ENCODE peak calls at places on chromosome X, in seven cellular contexts. R is activated T-helper 1 cell treated with Interleukin-2 at 50 U/mL for 16 hours; E is activated T-cell treated with anti-CD3 and anti-CD28 coated beads, Interleukin-2, amount 50 U/mL, for 72 hours; W is left ventricle myocardium inferior; O is dermis blood vessel endothelial cell; F is B cell; N is Caki2. U is an unnamed sample.

GRCh38 chrX:96883608-96884007 is at the start of gene RPA4:
- DNase-seq in F (no peak), N (no peak), R (no peak), O (no peak), E (no peak), W (no peak), U (no peak)

GRCh38 chrX:118802857-118803256 is 20.8 kb upstream of the ZCCHC12 start:
- DNase-seq in O (peak), F (no peak), R (no peak), N (no peak), W (no peak), E (no peak), U (no peak)

GRCh38 chrX:3680459-3680858 is 33.0 kb downstream of the PRKX start:
- DNase-seq in W (no peak), N (peak), O (no peak), E (no peak), R (no peak), F (no peak), U (no peak)

GRCh38 chrX:133923113-133923512 is 62.3 kb downstream of the GPC3 start:
- DNase-seq in F (no peak), N (no peak), E (peak), W (no peak), O (no peak), R (no peak), U (no peak)

GRCh38 chrX:87397103-87397886 is 120.3 kb upstream of the KLHL4 start:
- DNase-seq in E (no peak), W (no peak), N (no peak), R (no peak), O (no peak), F (no peak), U (no peak)

GRCh38 chrX:2401590-2402360 is 99.0 kb downstream of the DHRSX start:
- DNase-seq in O (peak), W (peak), E (no peak), R (no peak), F (no peak), N (peak), U (no peak)

GRCh38 chrX:123830309-123830708 is 29.5 kb upstream of the XIAP start:
- DNase-seq in O (no peak), W (no peak), N (peak), E (no peak), F (peak), R (no peak), U (no peak)

GRCh38 chrX:12494400-12495138 is 296.6 kb upstream of the PRPS2 start:
- DNase-seq in W (no peak), N (no peak), F (no peak), R (no peak), O (no peak), E (no peak), U (no peak)

GRCh38 chrX:1453390-1453783 is 678 bp upstream of the ASMTL start:
- DNase-seq in F (peak), N (no peak), O (no peak), E (no peak), R (no peak), W (no peak), U (no peak)

GRCh38 chrX:71664889-71665491 is 2.4 kb upstream of the LOC101059915 start:
- DNase-seq in R (no peak), E (no peak), N (no peak), F (no peak), O (no peak), W (no peak), U (no peak)

GRCh38 chrX:130775849-130776248 is 127.2 kb downstream of the ENOX2 start:
- DNase-seq in W (no peak), R (no peak), E (no peak), O (no peak), N (no peak), F (no peak), U (no peak)

GRCh38 chrX:29992083-29992482 is 223.3 kb upstream of the MAGEB2 start:
- DNase-seq in F (no peak), N (no peak), O (no peak), W (no peak), R (no peak), E (no peak), U (no peak)

GRCh38 chrX:103220511-103221406 is 5.9 kb downstream of the BEX4 start:
- DNase-seq in F (no peak), E (no peak), O (no peak), R (no peak), W (no peak), N (no peak), U (no peak)

GRCh38 chrX:97102938-97103337 is 219.2 kb downstream of the RPA4 start:
- DNase-seq in N (no peak), F (no peak), E (no peak), O (no peak), R (no peak), W (no peak), U (no peak)

GRCh38 chrX:28920554-28920953 is 333.3 kb downstream of the IL1RAPL1 start:
- DNase-seq in R (no peak), O (no peak), W (no peak), F (no peak), N (no peak), E (no peak), U (no peak)

GRCh38 chrX:153209347-153209746 is 30.3 kb downstream of the MAGEA1 start:
- DNase-seq in E (no peak), W (no peak), F (no peak), N (no peak), O (no peak), R (no peak), U (no peak)

GRCh38 chrX:39953879-39954278 is 143.9 kb downstream of the BCOR start:
- DNase-seq in E (no peak), O (peak), N (peak), F (no peak), R (no peak), W (peak), U (no peak)

GRCh38 chrX:71106427-71106826 is at the start of gene CXorf65:
- DNase-seq in E (peak), R (no peak), N (no peak), F (no peak), O (no peak), W (no peak), U (no peak)

GRCh38 chrX:22081475-22082092 is 49.5 kb downstream of the PHEX start:
- DNase-seq in R (peak), N (peak), E (peak), O (peak), W (peak), F (peak), U (no peak)

GRCh38 chrX:140712413-140713173 is 3.0 kb downstream of the LINC00632 start:
- DNase-seq in O (no peak), F (no peak), N (peak), E (peak), R (no peak), W (peak), U (no peak)

GRCh38 chrX:129793604-129794191 is 13.9 kb downstream of the SASH3 start:
- DNase-seq in R (no peak), W (no peak), N (no peak), O (no peak), F (no peak), E (no peak), U (no peak)

GRCh38 chrX:134396174-134396573 is 63.8 kb upstream of the HPRT1 start:
- DNase-seq in R (no peak), E (no peak), W (no peak), O (peak), F (no peak), N (no peak), U (no peak)

GRCh38 chrX:38312436-38312835 is 14.9 kb downstream of the RPGR start:
- DNase-seq in W (no peak), O (peak), F (no peak), N (peak), E (no peak), R (no peak), U (no peak)

GRCh38 chrX:49978191-49978590 is 55.8 kb downstream of the CLCN5 start:
- DNase-seq in W (no peak), F (no peak), E (no peak), O (peak), R (no peak), N (no peak), U (no peak)

GRCh38 chrX:39895228-39896110 is 202.3 kb downstream of the BCOR start:
- DNase-seq in W (no peak), F (no peak), R (no peak), N (peak), O (peak), E (no peak), U (no peak)

GRCh38 chrX:130878350-130879341 is 24.4 kb downstream of the ENOX2 start:
- DNase-seq in E (no peak), W (no peak), R (no peak), N (peak), F (no peak), O (peak), U (no peak)

GRCh38 chrX:40646489-40647306 is 663 bp downstream of the CXorf38 start:
- DNase-seq in R (peak), O (peak), E (peak), W (peak), N (peak), F (no peak), U (peak)

GRCh38 chrX:84712621-84713020 is 210.4 kb upstream of the HDX start:
- DNase-seq in N (no peak), R (no peak), O (no peak), W (no peak), F (no peak), E (no peak), U (no peak)

GRCh38 chrX:18886344-18887161 is 97.4 kb downstream of the PHKA2 start:
- DNase-seq in O (peak), N (peak), W (peak), E (peak), R (peak), F (peak), U (peak)

GRCh38 chrX:24100713-24101112 is 46.0 kb downstream of the EIF2S3 start:
- DNase-seq in O (peak), W (no peak), E (no peak), F (no peak), N (no peak), R (no peak), U (no peak)

GRCh38 chrX:8960809-8961413 is 73.0 kb downstream of the FAM9B start:
- DNase-seq in E (no peak), O (no peak), W (no peak), N (no peak), R (no peak), F (peak), U (no peak)

U was measured in activated naive CD8-positive, alpha-beta T cell treated with anti-CD3 and anti-CD28 coated beads, Interleukin-2, amount 10 ng/mL, durations not matched to agents 7 days and 5 days.